ENCODE peak calls at places on chromosomes 1 and 21, in four cellular contexts. Q is GM23248, X is keratinocyte, H is NT2/D1. E is an unnamed sample.

GRCh38 chr1:167438171-167439138 is 79.9 kb downstream of the CD247 start:
- DNase-seq in Q (no peak), X (no peak), H (no peak), E (no peak)

GRCh38 chr21:37532868-37533780 is 166.6 kb downstream of the DYRK1A start:
- DNase-seq in Q (peak; percentile 23), X (peak; percentile 63), H (no peak), E (no peak)

GRCh38 chr1:51620470-51620869 is 3.6 kb downstream of the OSBPL9 start:
- DNase-seq in Q (no peak), X (no peak), H (no peak), E (no peak)

GRCh38 chr1:234375672-234376071 is 2.4 kb downstream of the COA6 start:
- DNase-seq in Q (no peak), X (no peak), H (no peak), E (no peak)

GRCh38 chr1:165376041-165376810 is 19.7 kb upstream of the LMX1A start:
- DNase-seq in Q (peak; percentile 99), X (no peak), H (peak; percentile 85), E (peak; percentile 93)

GRCh38 chr1:184051485-184052193 is at the start of gene TSEN15:
- DNase-seq in Q (peak; percentile 93), X (no peak), H (peak; percentile 61), E (peak; percentile 84)

GRCh38 chr1:32903991-32904776 is 3.0 kb upstream of the TMEM54 start:
- DNase-seq in Q (no peak), X (no peak), H (no peak), E (no peak)

GRCh38 chr1:100009458-100009857 is 39.7 kb downstream of the SLC35A3 start:
- DNase-seq in Q (peak; percentile 72), X (no peak), H (no peak), E (no peak)

GRCh38 chr1:204128964-204129896 is 22.6 kb downstream of the ETNK2 start:
- DNase-seq in Q (peak; percentile 87), X (no peak), H (peak; percentile 75), E (peak; percentile 84)

GRCh38 chr1:34899471-34899870 is 30.0 kb downstream of the DLGAP3 start:
- DNase-seq in Q (no peak), X (no peak), H (no peak), E (no peak)

GRCh38 chr1:30695481-30695880 is 27.9 kb downstream of the MATN1 start:
- DNase-seq in Q (peak; percentile 25), X (no peak), H (no peak), E (no peak)

GRCh38 chr1:203172184-203173115 is 3.2 kb downstream of the MYBPH start:
- DNase-seq in Q (peak; percentile 73), X (no peak), H (peak; percentile 75), E (peak; percentile 76)

GRCh38 chr1:197944485-197944884 is 27.3 kb downstream of the LHX9 start:
- DNase-seq in Q (no peak), X (no peak), H (no peak), E (no peak)

GRCh38 chr1:150272379-150272840 is at the start of gene C1orf54:
- DNase-seq in Q (peak; percentile 61), X (no peak), H (peak; percentile 69), E (peak; percentile 84)

GRCh38 chr1:234519506-234519905 is 40.5 kb upstream of the TARBP1 start:
- DNase-seq in Q (no peak), X (no peak), H (no peak), E (no peak)

GRCh38 chr21:45308211-45309068 is 20.7 kb upstream of the POFUT2 start:
- DNase-seq in Q (no peak), X (no peak), H (no peak), E (no peak)

GRCh38 chr1:21332691-21333449 is 42.6 kb upstream of the ECE1 start:
- DNase-seq in Q (no peak), X (no peak), H (no peak), E (no peak)

GRCh38 chr1:68977211-68977610 is 480.3 kb upstream of the DEPDC1 start:
- DNase-seq in Q (no peak), X (no peak), H (peak; percentile 64), E (no peak)

GRCh38 chr21:28932717-28933116 is 60.0 kb downstream of the LTN1 start:
- DNase-seq in Q (no peak), X (no peak), H (no peak), E (no peak)

GRCh38 chr1:201408176-201408814 is 9.2 kb upstream of the LAD1 start:
- DNase-seq in Q (peak; percentile 73), X (no peak), H (peak; percentile 85), E (peak; percentile 85)

GRCh38 chr1:215845224-215845902 is 278.3 kb downstream of the KCTD3 start:
- DNase-seq in Q (peak; percentile 92), X (no peak), H (no peak), E (no peak)

GRCh38 chr1:246144931-246145330 is 362.1 kb downstream of the SMYD3 start:
- DNase-seq in Q (no peak), X (no peak), H (no peak), E (no peak)

GRCh38 chr1:246145900-246146299 is 361.2 kb downstream of the SMYD3 start:
- DNase-seq in Q (no peak), X (no peak), H (no peak), E (no peak)

GRCh38 chr1:246139745-246140182 is 367.3 kb downstream of the SMYD3 start:
- DNase-seq in Q (peak; percentile 94), X (peak; percentile 75), H (no peak), E (no peak)

GRCh38 chr1:246141306-246141705 is 365.8 kb downstream of the SMYD3 start:
- DNase-seq in Q (no peak), X (no peak), H (no peak), E (no peak)

GRCh38 chr1:246142320-246142893 is 364.7 kb downstream of the SMYD3 start:
- DNase-seq in Q (peak; percentile 94), X (no peak), H (no peak), E (no peak)
- H3K9ac ChIP-seq in Q (no peak overlapping the region), X (no peak overlapping the region), H (no peak overlapping the region), E (no peak overlapping the region)

DNA sequence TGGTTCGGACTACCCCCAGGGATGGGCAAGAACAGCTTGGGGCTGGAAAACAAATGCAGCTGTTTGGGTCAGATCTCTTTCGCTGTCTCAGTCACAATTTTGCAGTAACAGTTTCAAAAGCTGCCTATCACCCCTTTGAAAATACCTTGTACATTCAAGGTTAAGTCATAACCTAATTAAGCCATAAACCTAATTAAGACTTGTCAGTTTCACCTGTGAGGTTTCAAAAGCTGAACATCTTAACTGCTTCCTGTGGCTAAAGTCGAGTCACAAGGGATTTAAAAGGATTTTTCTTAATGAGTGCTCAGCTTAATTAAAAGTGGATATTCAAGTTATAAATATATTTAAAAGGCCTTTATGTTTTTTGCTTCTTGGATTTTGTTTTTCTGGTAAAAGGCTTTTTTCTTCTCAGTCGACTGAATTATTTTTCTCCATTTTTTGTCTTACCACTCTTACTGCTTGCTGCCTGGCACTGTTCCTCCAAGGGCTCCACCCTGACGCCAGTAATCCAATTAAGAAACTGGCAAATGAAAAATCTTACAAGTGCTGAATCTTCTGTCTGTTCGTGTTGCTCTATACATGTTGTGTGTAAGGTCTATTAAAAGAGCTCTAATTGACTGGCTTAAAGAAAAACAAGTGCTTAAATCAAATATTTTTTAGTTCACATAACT is 31.3 kb downstream of the CBR1 start:
- DNase-seq in Q (no peak), X (no peak), H (no peak), E (no peak)
- H3K4me1 ChIP-seq in Q (no peaks in the 10 kb centered on the region), X (peaks cover 17% of the 10 kb centered on the region), H (peaks cover 7% of the 10 kb centered on the region), E (peaks cover 20% of the 10 kb centered on the region)

DNA sequence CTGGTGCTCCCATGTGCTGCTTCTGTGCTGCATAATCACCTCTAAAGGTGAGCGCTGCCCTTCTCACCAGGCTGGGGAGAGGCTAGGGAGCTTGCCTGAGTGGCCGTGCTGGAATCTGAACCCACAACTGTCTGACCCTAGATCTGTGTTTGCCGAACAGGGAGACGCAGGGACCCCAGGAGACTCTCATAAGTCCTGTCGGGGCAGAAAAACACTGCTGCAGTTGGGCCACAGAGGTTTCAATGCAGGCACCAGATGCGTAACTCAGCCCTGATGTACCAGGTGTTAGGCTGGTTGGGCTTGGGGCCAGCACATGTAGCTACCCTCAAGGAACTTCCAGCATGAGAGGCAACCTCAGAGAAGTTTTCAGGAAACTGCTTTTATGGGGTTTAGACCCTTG is 49.5 kb upstream of the DMRTB1 start:
- DNase-seq in Q (no peak), X (no peak), H (no peak), E (no peak)
- H3K9ac ChIP-seq in Q (no peak overlapping the region), X (no peak overlapping the region), H (no peak overlapping the region), E (no peak overlapping the region)

DNA sequence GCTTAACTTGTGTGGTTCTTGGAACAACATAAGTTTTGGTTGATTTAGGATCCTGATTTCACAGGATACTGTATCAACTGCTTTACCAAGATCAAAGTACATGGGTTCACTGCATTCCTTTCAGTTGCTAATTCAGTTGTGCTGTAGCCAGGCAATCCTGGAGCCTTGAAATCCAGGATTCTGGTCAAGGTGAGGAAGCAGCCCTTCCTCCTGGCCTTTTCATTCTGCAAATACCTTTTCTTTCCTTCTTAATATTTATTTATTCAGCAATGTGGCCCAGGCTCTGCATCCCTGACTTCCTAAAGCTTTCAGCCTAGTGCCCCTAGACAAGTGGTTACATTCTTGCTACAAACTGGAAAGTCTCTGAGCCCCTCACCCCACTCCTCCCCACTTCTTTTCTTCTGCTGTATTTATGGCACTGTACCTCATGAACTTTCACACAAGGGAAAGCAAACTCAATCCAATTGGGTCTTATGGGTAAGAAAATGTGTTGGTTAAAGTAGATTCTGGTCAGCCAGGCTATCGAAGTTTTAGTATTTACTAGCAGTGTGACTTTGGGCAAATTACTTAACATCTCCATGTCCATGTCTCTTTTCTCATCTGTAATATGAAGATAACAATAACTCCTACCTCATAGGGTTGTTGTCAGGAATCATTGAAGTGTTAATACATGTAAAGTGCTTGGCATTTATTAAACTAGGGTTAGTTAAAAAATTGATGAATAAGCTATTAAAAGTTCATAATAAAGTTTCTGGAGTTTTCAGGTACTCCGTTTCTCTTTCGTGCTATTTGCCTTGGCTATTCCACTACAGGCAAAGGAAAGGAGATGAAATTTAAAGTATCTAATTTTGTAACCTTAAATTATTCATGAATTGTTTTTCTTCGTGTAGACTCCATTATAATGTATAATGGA is 16.4 kb downstream of the LRRC8D start:
- DNase-seq in Q (no peak), X (no peak), H (no peak), E (no peak)
- H3K4me1 ChIP-seq in Q (peaks cover 1% of the 10 kb centered on the region), X (peaks cover 1% of the 10 kb centered on the region), H (no peaks in the 10 kb centered on the region), E (peaks cover 37% of the 10 kb centered on the region)

GRCh38 chr1:8416857-8417256 is 98.9 kb downstream of the SLC45A1 start:
- DNase-seq in Q (peak; percentile 15), X (no peak), H (no peak), E (no peak)

GRCh38 chr1:8418301-8418700 is 100.4 kb downstream of the SLC45A1 start:
- DNase-seq in Q (no peak), X (no peak), H (no peak), E (no peak)

GRCh38 chr1:8417625-8418024 is 99.7 kb downstream of the SLC45A1 start:
- DNase-seq in Q (no peak), X (no peak), H (no peak), E (no peak)

GRCh38 chr1:8412183-8412831 is 94.4 kb downstream of the SLC45A1 start:
- DNase-seq in Q (peak; percentile 94), X (peak; percentile 21), H (no peak), E (no peak)

GRCh38 chr1:8415526-8416278 is 97.8 kb downstream of the SLC45A1 start:
- DNase-seq in Q (no peak), X (no peak), H (no peak), E (no peak)
- H3K9ac ChIP-seq in Q (no peak overlapping the region), X (no peak overlapping the region), H (no peak overlapping the region), E (no peak overlapping the region)

E was measured in neural progenitor cell.